ENCODE peak calls at places on chromosomes 5 and 9, in five cellular contexts. K is mesenchymal stem cell, B is H1, R is H9, T is IMR-90. A is an unnamed sample.

GRCh38 chr5:91164424-91164823 is 218.7 kb downstream of the ARRDC3 start:
- DNase-seq in B (no peak), T (no peak), K (no peak), R (no peak), A (no peak)

GRCh38 chr9:7342229-7342628 is 457.3 kb downstream of the DMAC1 start:
- DNase-seq in T (no peak), B (no peak), R (no peak), K (no peak), A (no peak)

GRCh38 chr5:53109041-53109435 is 519 bp downstream of the MOCS2 start:
- DNase-seq in K (peak), T (no peak), R (no peak), B (no peak), A (peak)

GRCh38 chr5:55021465-55021864 is 2.6 kb upstream of the GZMK start:
- DNase-seq in R (no peak), K (no peak), B (no peak), T (no peak), A (no peak)

GRCh38 chr5:82396871-82397514 is 118.8 kb upstream of the RPS23 start:
- DNase-seq in R (no peak), B (no peak), K (peak), T (peak), A (no peak)

GRCh38 chr5:134136771-134137170 is 22.3 kb downstream of the TCF7 start:
- DNase-seq in R (peak), T (no peak), K (no peak), B (peak), A (no peak)

GRCh38 chr5:125409496-125410351 is 663.3 kb upstream of the ZNF608 start:
- DNase-seq in K (peak), T (peak), R (no peak), B (no peak), A (peak)

GRCh38 chr5:66364186-66364585 is 220.1 kb downstream of the SREK1 start:
- DNase-seq in B (no peak), K (no peak), T (no peak), R (no peak), A (no peak)

GRCh38 chr5:16654647-16655334 is 38.0 kb upstream of the RETREG1 start:
- DNase-seq in T (no peak), R (no peak), B (no peak), K (no peak), A (no peak)

GRCh38 chr9:71642043-71642442 is 126.3 kb downstream of the CEMIP2 start:
- DNase-seq in B (no peak), K (no peak), R (no peak), T (no peak), A (no peak)

GRCh38 chr9:99221623-99222415 is at the start of the genes ALG2 and SEC61B:
- DNase-seq in T (peak), B (peak), K (peak), R (peak), A (peak)

GRCh38 chr9:136747161-136748060 is 914 bp downstream of the LCN6 start:
- DNase-seq in B (no peak), T (no peak), K (no peak), R (no peak), A (no peak)

GRCh38 chr5:56291058-56291404 is 57.9 kb upstream of the ANKRD55 start:
- DNase-seq in K (no peak), R (no peak), T (no peak), B (no peak), A (no peak)

GRCh38 chr5:15191012-15191411 is 309.0 kb upstream of the FBXL7 start:
- DNase-seq in T (no peak), R (no peak), B (no peak), K (no peak), A (no peak)

GRCh38 chr5:58077966-58078365 is 381.9 kb downstream of the PLK2 start:
- DNase-seq in K (no peak), B (no peak), T (no peak), R (no peak), A (no peak)

GRCh38 chr9:123457586-123457985 is 101.6 kb downstream of the CRB2 start:
- DNase-seq in B (no peak), R (no peak), K (no peak), T (no peak), A (no peak)

GRCh38 chr5:113178073-113178779 is 201.6 kb downstream of the DCP2 start:
- DNase-seq in T (no peak), R (no peak), B (no peak), K (no peak), A (no peak)

GRCh38 chr5:72066658-72067057 is 40.6 kb upstream of the MAP1B start:
- DNase-seq in K (peak), T (peak), B (no peak), R (no peak), A (no peak)

GRCh38 chr5:127757576-127757975 is 54.4 kb downstream of the CCDC192 start:
- DNase-seq in R (no peak), T (peak), K (peak), B (no peak), A (peak)

GRCh38 chr5:133723651-133724366 is 111.5 kb upstream of the FSTL4 start:
- DNase-seq in B (no peak), R (no peak), T (no peak), K (no peak), A (no peak)

GRCh38 chr9:130444565-130445221 is at the start of gene ASS1:
- DNase-seq in K (no peak), R (peak), T (no peak), B (peak), A (peak)

GRCh38 chr5:57302643-57303042 is 128.8 kb downstream of the GPBP1 start:
- DNase-seq in T (peak), R (no peak), K (peak), B (no peak), A (no peak)

GRCh38 chr5:93611900-93612898 is 29.2 kb downstream of the NR2F1 start:
- DNase-seq in R (peak), K (peak), T (peak), B (peak), A (no peak)

GRCh38 chr5:132150565-132150964 is 77.0 kb downstream of the CSF2 start:
- DNase-seq in T (no peak), R (no peak), K (no peak), B (no peak), A (no peak)

GRCh38 chr9:112224401-112225289 is 49.5 kb upstream of the SUSD1 start:
- DNase-seq in B (no peak), R (no peak), K (peak), T (peak), A (no peak)

GRCh38 chr9:131094622-131095021 is 1.7 kb upstream of the AIF1L start:
- DNase-seq in R (no peak), K (peak), T (peak), B (no peak), A (no peak)

GRCh38 chr5:136015966-136016365 is 12.8 kb upstream of the TGFBI start:
- DNase-seq in B (no peak), T (no peak), R (no peak), K (no peak), A (no peak)

GRCh38 chr5:154449786-154450185 is 4.0 kb downstream of the SAP30L start:
- DNase-seq in K (peak), T (peak), R (no peak), B (no peak), A (no peak)

GRCh38 chr5:107154598-107154997 is 516.1 kb downstream of the EFNA5 start:
- DNase-seq in K (no peak), R (no peak), T (no peak), B (no peak), A (no peak)

GRCh38 chr5:108788142-108788541 is 40.4 kb downstream of the FER start:
- DNase-seq in B (no peak), K (no peak), T (no peak), R (no peak), A (no peak)

GRCh38 chr5:38660194-38660668 is 103.8 kb upstream of the LIFR start:
- DNase-seq in B (no peak), T (no peak), K (no peak), R (peak), A (peak)

GRCh38 chr5:20694121-20694520 is 706.1 kb upstream of the CDH18 start:
- DNase-seq in T (no peak), B (no peak), R (no peak), K (no peak), A (no peak)

GRCh38 chr5:159026781-159027180 is 72.9 kb downstream of the EBF1 start:
- DNase-seq in T (no peak), B (no peak), R (no peak), K (no peak), A (no peak)

GRCh38 chr5:159018855-159019254 is 80.9 kb downstream of the EBF1 start:
- DNase-seq in B (no peak), K (peak), R (no peak), T (no peak), A (no peak)

GRCh38 chr5:159017787-159018186 is 81.9 kb downstream of the EBF1 start:
- DNase-seq in K (peak), T (peak), R (peak), B (no peak), A (no peak)

GRCh38 chr5:159021360-159022177 is 78.1 kb downstream of the EBF1 start:
- DNase-seq in T (peak), B (no peak), K (peak), R (no peak), A (no peak)

GRCh38 chr5:159022178-159022556 is 77.5 kb downstream of the EBF1 start:
- DNase-seq in K (peak), R (no peak), B (no peak), T (peak), A (no peak)
- H2AFZ ChIP-seq in K (no peak), R (no peak), B (no peak), T (peak), A (no peak)

DNA sequence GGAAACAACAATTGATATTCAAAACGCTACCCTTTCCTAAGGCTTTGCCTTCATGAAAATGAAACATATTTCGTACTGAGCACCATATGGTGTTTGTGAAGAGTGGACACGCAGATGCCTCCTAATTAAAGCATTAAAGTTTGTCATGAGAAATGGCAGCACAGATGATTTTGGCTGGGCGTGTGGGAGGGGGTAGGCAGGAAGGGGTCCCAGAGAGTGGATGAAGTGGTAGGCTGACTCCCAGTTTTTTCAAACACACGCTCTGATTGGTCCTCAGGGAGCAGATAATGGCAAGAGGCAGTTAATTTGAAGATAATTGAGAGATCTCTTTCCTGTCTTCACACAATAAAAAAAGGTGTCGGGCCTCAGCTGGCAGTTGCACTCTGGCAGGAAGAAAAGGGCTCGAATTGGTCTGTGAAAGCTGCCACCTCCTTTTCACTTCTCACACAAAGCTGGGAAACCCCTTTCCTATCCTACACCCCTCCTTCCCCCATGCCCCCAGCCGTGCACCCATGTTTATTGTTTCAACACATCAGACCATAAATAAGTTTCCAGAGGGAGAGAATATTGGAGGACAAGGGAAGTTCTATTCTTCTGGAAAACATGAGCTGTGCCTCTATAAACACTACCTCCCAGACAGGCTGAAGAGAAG is 429.6 kb downstream of the ARHGEF28 start:
- DNase-seq in T (no peak), B (no peak), R (no peak), K (peak), A (no peak)
- H2BK15ac ChIP-seq in T (no peak), B (no peak), R (no peak), K (no peak), A (no peak)

GRCh38 chr5:170112876-170113516 is 7.3 kb downstream of the FOXI1 start:
- DNase-seq in T (no peak), R (peak), K (no peak), B (peak), A (no peak)
- H3K14ac ChIP-seq in T (no peak), R (no peak), K (no peak), B (no peak), A (no peak)

DNA sequence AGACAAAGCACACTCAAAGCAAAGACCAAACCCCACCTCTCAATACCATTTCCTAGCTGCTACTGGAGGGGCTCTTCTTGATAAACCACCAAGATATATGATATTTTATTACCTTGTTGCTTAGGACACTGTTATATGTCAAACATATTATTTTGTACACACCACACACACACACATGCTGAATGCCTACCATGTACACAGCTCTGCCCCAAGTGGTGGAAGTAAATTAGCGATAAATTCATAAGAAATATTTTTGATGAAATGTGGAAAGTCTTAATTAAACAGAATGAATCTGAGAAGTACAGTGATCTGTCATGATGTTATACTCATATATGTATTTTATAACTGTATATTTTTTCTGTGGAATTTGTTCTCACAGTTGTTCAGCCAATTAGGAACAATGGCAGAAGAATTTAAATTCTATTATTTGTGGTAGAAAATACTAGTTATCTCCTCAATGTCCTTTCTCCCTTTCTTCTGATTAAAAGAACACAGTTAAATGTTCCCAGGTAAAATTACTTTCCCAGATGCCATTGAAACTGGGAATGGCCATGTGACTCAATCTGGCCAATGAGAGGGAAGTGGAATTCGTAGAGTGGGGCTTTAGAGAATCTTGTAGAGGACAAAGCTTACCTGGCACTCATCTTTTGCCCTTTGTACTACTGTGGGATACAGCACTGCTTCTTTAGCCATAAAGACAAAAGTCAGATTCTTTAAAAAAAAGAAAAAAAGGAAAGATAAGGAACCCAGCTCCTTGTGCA is 156.5 kb downstream of the SNCAIP start:
- DNase-seq in T (no peak), R (no peak), B (no peak), K (no peak), A (no peak)
- H2AFZ ChIP-seq in T (no peak), R (no peak), B (no peak), K (no peak), A (no peak)

GRCh38 chr9:21499912-21500311 is 17.8 kb upstream of the IFNE start:
- DNase-seq in B (no peak), T (no peak), K (no peak), R (no peak), A (no peak)
- H2BK15ac ChIP-seq in B (no peak), T (no peak), K (no peak), R (no peak), A (no peak)

DNA sequence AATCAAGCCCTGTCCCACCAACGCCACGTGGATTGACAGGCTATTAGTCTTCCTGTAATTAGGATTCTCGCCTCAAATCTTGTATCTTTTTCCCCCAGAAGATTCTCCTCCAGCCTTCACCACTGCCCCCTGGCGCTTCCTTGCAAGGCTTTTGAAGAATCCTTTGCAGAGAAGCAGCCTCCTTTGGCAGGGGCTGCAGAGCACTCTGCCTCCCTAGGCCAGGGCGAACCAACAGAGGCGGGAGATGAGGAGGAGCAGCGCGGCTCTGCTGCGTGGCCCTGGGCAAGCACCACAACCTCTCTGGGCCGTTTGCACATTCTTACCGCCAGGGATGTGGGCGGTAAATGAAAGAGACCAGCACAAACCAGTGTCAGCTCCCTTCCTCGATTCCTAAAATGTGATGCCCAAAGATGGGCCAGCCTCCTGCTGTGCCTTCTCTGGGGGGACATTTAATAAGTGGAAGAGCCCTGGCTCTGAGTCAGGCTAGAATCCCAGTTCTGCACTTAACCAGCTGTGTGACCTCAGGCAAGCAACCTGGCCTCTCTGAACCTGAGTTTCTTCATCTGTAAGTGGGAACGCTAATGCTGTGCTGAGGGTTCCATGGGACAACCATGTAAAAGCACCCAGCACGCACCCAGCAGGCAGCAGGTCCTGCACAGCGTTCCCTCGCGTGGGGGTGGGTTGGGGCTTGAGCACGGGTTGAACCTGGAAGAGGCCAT is 128.6 kb downstream of the KCNIP1 start:
- DNase-seq in T (no peak), K (peak), B (no peak), R (peak), A (no peak)
- H3K14ac ChIP-seq in T (no peak), K (no peak), B (no peak), R (no peak), A (no peak)

DNA sequence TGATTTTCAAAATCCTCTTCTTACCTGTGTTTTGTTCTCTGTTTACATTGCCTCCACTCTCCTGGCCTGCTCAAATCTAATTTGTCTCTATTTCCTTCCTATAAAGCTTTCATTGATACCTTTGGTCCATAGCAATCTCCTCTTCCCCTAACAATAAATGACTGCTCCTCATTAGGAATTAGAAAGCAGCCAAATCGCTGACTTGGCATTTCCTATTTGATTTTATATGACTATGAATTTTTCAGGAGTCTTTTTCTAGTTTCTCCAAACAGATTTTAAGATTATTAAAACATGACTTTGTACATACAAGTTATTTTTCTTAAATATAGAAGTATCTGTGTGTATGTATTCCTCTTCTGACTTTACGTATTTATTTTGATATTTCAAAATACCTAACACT is 805.2 kb downstream of the TLE1 start:
- DNase-seq in B (no peak), R (no peak), K (no peak), T (no peak), A (no peak)
- H2AFZ ChIP-seq in B (peak), R (no peak), K (no peak), T (no peak), A (no peak)

GRCh38 chr5:120510994-120511686 is 47.0 kb downstream of the PRR16 start:
- DNase-seq in R (no peak), T (no peak), B (no peak), K (no peak), A (no peak)
- H2BK15ac ChIP-seq in R (no peak), T (no peak), B (no peak), K (no peak), A (no peak)

A was measured in neuronal stem cell.